ENCODE peak calls at places on chromosomes 2 and 18, in ten cellular contexts. U is EH, Y is A549, T is HEK293T, S is GM23248, C is SW 1271, V is ovary, K is fibroblast of mammary gland, J is NCI-H1436, M is AG10803. Z is an unnamed sample.

GRCh38 chr2:179861777-179862117 is 335 bp upstream of the ZNF385B start:
- DNase-seq in U (peak; percentile 35), Y (no peak), T (peak; percentile 22), S (peak; percentile 44), C (no peak), V (peak; percentile 36), K (peak; percentile 14), J (no peak), M (no peak), Z (peak; percentile 31)

GRCh38 chr2:180753809-180754761 is 226.3 kb upstream of the UBE2E3 start:
- DNase-seq in U (peak; percentile 59), Y (no peak), T (no peak), S (peak; percentile 65), C (no peak), V (no peak), K (peak; percentile 80), J (no peak), M (peak; percentile 34), Z (no peak)

GRCh38 chr2:9789371-9789770 is 53.9 kb upstream of the TAF1B start:
- DNase-seq in U (no peak), Y (no peak), T (no peak), S (no peak), C (no peak), V (no peak), K (no peak), J (no peak), M (no peak), Z (no peak)

GRCh38 chr18:5464241-5464640 is 79.6 kb downstream of the EPB41L3 start:
- DNase-seq in U (peak; percentile 6), Y (no peak), T (no peak), S (peak; percentile 39), C (no peak), V (no peak), K (peak; percentile 42), J (no peak), M (peak; percentile 53), Z (no peak)

GRCh38 chr2:120013569-120014223 is 819 bp downstream of the EPB41L5 start:
- DNase-seq in U (no peak), Y (no peak), T (no peak), S (peak; percentile 8), C (no peak), V (no peak), K (peak; percentile 18), J (no peak), M (no peak), Z (no peak)

GRCh38 chr2:71802556-71802955 is 345.1 kb downstream of the CYP26B1 start:
- DNase-seq in U (no peak), Y (no peak), T (no peak), S (no peak), C (no peak), V (no peak), K (no peak), J (no peak), M (no peak), Z (no peak)

GRCh38 chr2:200380833-200381542 is 74.5 kb downstream of the SPATS2L start:
- DNase-seq in U (peak; percentile 86), Y (no peak), T (no peak), S (peak; percentile 75), C (no peak), V (no peak), K (peak; percentile 58), J (no peak), M (peak; percentile 77), Z (no peak)

GRCh38 chr2:215843579-215843978 is 169.8 kb downstream of the MREG start:
- DNase-seq in U (peak; percentile 93), Y (peak; percentile 37), T (no peak), S (peak; percentile 95), C (no peak), V (no peak), K (peak; percentile 98), J (no peak), M (peak; percentile 90), Z (no peak)

GRCh38 chr2:168434164-168434563 is 21.9 kb upstream of the CERS6 start:
- DNase-seq in U (no peak), Y (no peak), T (no peak), S (no peak), C (no peak), V (no peak), K (no peak), J (peak; percentile 64), M (no peak), Z (no peak)

GRCh38 chr2:30366199-30366691 is 80.8 kb upstream of the LCLAT1 start:
- DNase-seq in U (peak; percentile 73), Y (no peak), T (no peak), S (peak; percentile 70), C (no peak), V (no peak), K (peak; percentile 51), J (no peak), M (peak; percentile 63), Z (no peak)

GRCh38 chr18:7977897-7978296 is 410.8 kb downstream of the PTPRM start:
- DNase-seq in U (no peak), Y (no peak), T (no peak), S (no peak), C (no peak), V (no peak), K (no peak), J (no peak), M (no peak), Z (no peak)

GRCh38 chr2:203804070-203804469 is 63.5 kb upstream of the CTLA4 start:
- DNase-seq in U (peak; percentile 97), Y (no peak), T (no peak), S (peak; percentile 99), C (no peak), V (no peak), K (peak; percentile 98), J (no peak), M (peak; percentile 100), Z (no peak)

GRCh38 chr18:8279931-8280330 is 329.3 kb upstream of the RAB12 start:
- DNase-seq in U (no peak), Y (no peak), T (no peak), S (no peak), C (no peak), V (no peak), K (no peak), J (no peak), M (no peak), Z (no peak)

GRCh38 chr2:20755132-20755800 is 67.6 kb downstream of the LDAH start:
- DNase-seq in U (peak; percentile 5), Y (peak; percentile 7), T (no peak), S (no peak), C (no peak), V (no peak), K (peak; percentile 4), J (no peak), M (no peak), Z (no peak)

GRCh38 chr2:1755436-1756191 is 11.3 kb upstream of the PXDN start:
- DNase-seq in U (peak; percentile 87), Y (no peak), T (no peak), S (no peak), C (no peak), V (no peak), K (no peak), J (no peak), M (no peak), Z (no peak)

GRCh38 chr2:238459081-238459629 is 32.4 kb downstream of the ASB1 start:
- DNase-seq in U (peak; percentile 10), Y (no peak), T (no peak), S (peak; percentile 84), C (no peak), V (peak; percentile 30), K (peak; percentile 99), J (no peak), M (peak; percentile 89), Z (no peak)

GRCh38 chr18:58565021-58565420 is 63.9 kb downstream of the ALPK2 start:
- DNase-seq in U (no peak), Y (no peak), T (no peak), S (peak; percentile 19), C (no peak), V (no peak), K (no peak), J (no peak), M (no peak), Z (no peak)

GRCh38 chr18:37836071-37836470 is 270.5 kb upstream of the CELF4 start:
- DNase-seq in U (no peak), Y (no peak), T (no peak), S (no peak), C (no peak), V (no peak), K (no peak), J (no peak), M (no peak), Z (no peak)

GRCh38 chr2:16683576-16683975 is 17.9 kb upstream of the CYRIA start:
- DNase-seq in U (no peak), Y (no peak), T (no peak), S (no peak), C (no peak), V (no peak), K (no peak), J (no peak), M (no peak), Z (no peak)

GRCh38 chr2:47602996-47603395 is 179.9 kb upstream of the MSH6 start:
- DNase-seq in U (no peak), Y (peak; percentile 12), T (no peak), S (peak; percentile 47), C (no peak), V (no peak), K (peak; percentile 44), J (no peak), M (no peak), Z (no peak)

GRCh38 chr2:189096769-189097447 is 82.7 kb downstream of the COL5A2 start:
- DNase-seq in U (peak; percentile 93), Y (peak; percentile 77), T (no peak), S (peak; percentile 83), C (peak; percentile 48), V (no peak), K (peak; percentile 82), J (no peak), M (peak; percentile 87), Z (no peak)

GRCh38 chr18:79489900-79490592 is 94.3 kb downstream of the NFATC1 start:
- DNase-seq in U (no peak), Y (no peak), T (no peak), S (no peak), C (no peak), V (no peak), K (no peak), J (no peak), M (no peak), Z (no peak)

GRCh38 chr18:49059028-49059670 is 108.4 kb upstream of the SMAD7 start:
- DNase-seq in U (no peak), Y (peak; percentile 20), T (no peak), S (no peak), C (no peak), V (no peak), K (peak; percentile 19), J (no peak), M (no peak), Z (no peak)

GRCh38 chr2:30661173-30662107 is 145.8 kb downstream of the CAPN13 start:
- DNase-seq in U (peak; percentile 45), Y (no peak), T (no peak), S (no peak), C (no peak), V (no peak), K (peak; percentile 45), J (no peak), M (peak; percentile 19), Z (no peak)

GRCh38 chr18:48676346-48676745 is 137.5 kb downstream of the CTIF start:
- DNase-seq in U (no peak), Y (no peak), T (no peak), S (peak; percentile 47), C (no peak), V (no peak), K (peak; percentile 36), J (no peak), M (no peak), Z (no peak)

Z was measured in HuH-7.5.